ENCODE peak calls at places on chromosome 5, in eight cellular contexts. One of them, this sample, is unnamed.
A peak's percentile ranks its signal among the peaks of the same experiment; 100 is the strongest.

GRCh38 chr5:62690421-62690820 is 111.8 kb downstream of the LRRC70 start:
- DNase-seq in K562: no peak
- DNase-seq in breast epithelium: no peak
- DNase-seq in GM12878: no peak
- DNase-seq in sigmoid colon: no peak
- DNase-seq in Panc1: no peak
- DNase-seq in substantia nigra: no peak
- DNase-seq in CD8-positive, alpha-beta T cell: no peak
- DNase-seq in this sample: no peak

GRCh38 chr5:56711191-56711590 is 104.2 kb upstream of the MAP3K1 start:
- DNase-seq in K562: no peak
- DNase-seq in breast epithelium: no peak
- DNase-seq in GM12878: no peak
- DNase-seq in sigmoid colon: no peak
- DNase-seq in Panc1: no peak
- DNase-seq in substantia nigra: no peak
- DNase-seq in CD8-positive, alpha-beta T cell: no peak
- DNase-seq in this sample: no peak

GRCh38 chr5:54148858-54149257 is 161.5 kb downstream of the ARL15 start:
- DNase-seq in K562: no peak
- DNase-seq in breast epithelium: no peak
- DNase-seq in GM12878: no peak
- DNase-seq in sigmoid colon: no peak
- DNase-seq in Panc1: no peak
- DNase-seq in substantia nigra: no peak
- DNase-seq in CD8-positive, alpha-beta T cell: no peak
- DNase-seq in this sample: no peak

GRCh38 chr5:151675225-151675955 is 11.3 kb downstream of the SPARC start:
- DNase-seq in K562: no peak
- DNase-seq in breast epithelium: no peak
- DNase-seq in GM12878: no peak
- DNase-seq in sigmoid colon: peak; percentile 41
- DNase-seq in Panc1: no peak
- DNase-seq in substantia nigra: no peak
- DNase-seq in CD8-positive, alpha-beta T cell: no peak
- DNase-seq in this sample: no peak

GRCh38 chr5:22908129-22908528 is 55.0 kb upstream of the CDH12 start:
- DNase-seq in K562: no peak
- DNase-seq in breast epithelium: no peak
- DNase-seq in GM12878: no peak
- DNase-seq in sigmoid colon: no peak
- DNase-seq in Panc1: no peak
- DNase-seq in substantia nigra: no peak
- DNase-seq in CD8-positive, alpha-beta T cell: no peak
- DNase-seq in this sample: no peak

GRCh38 chr5:93794954-93795353 is 53.6 kb upstream of the POU5F2 start:
- DNase-seq in K562: no peak
- DNase-seq in breast epithelium: no peak
- DNase-seq in GM12878: no peak
- DNase-seq in sigmoid colon: no peak
- DNase-seq in Panc1: no peak
- DNase-seq in substantia nigra: no peak
- DNase-seq in CD8-positive, alpha-beta T cell: no peak
- DNase-seq in this sample: no peak

GRCh38 chr5:124651663-124652513 is 94.6 kb downstream of the ZNF608 start:
- DNase-seq in K562: peak; percentile 95
- DNase-seq in breast epithelium: peak; percentile 69
- DNase-seq in GM12878: no peak
- DNase-seq in sigmoid colon: peak; percentile 91
- DNase-seq in Panc1: no peak
- DNase-seq in substantia nigra: peak; percentile 88
- DNase-seq in CD8-positive, alpha-beta T cell: no peak
- DNase-seq in this sample: peak; percentile 69

GRCh38 chr5:133365326-133365725 is 247.0 kb downstream of the FSTL4 start:
- DNase-seq in K562: peak; percentile 52
- DNase-seq in breast epithelium: no peak
- DNase-seq in GM12878: no peak
- DNase-seq in sigmoid colon: no peak
- DNase-seq in Panc1: no peak
- DNase-seq in substantia nigra: no peak
- DNase-seq in CD8-positive, alpha-beta T cell: no peak
- DNase-seq in this sample: no peak

GRCh38 chr5:173055722-173055982 is 500 bp upstream of the CREBRF start:
- DNase-seq in K562: no peak
- DNase-seq in breast epithelium: no peak
- DNase-seq in GM12878: no peak
- DNase-seq in sigmoid colon: no peak
- DNase-seq in Panc1: no peak
- DNase-seq in substantia nigra: no peak
- DNase-seq in CD8-positive, alpha-beta T cell: no peak
- DNase-seq in this sample: no peak

GRCh38 chr5:6398570-6399230 is 20.4 kb upstream of the MED10 start:
- DNase-seq in K562: no peak
- DNase-seq in breast epithelium: no peak
- DNase-seq in GM12878: no peak
- DNase-seq in sigmoid colon: no peak
- DNase-seq in Panc1: no peak
- DNase-seq in substantia nigra: no peak
- DNase-seq in CD8-positive, alpha-beta T cell: no peak
- DNase-seq in this sample: no peak

GRCh38 chr5:145825751-145826180 is 9.4 kb downstream of the PRELID2 start:
- DNase-seq in K562: peak; percentile 41
- DNase-seq in breast epithelium: no peak
- DNase-seq in GM12878: no peak
- DNase-seq in sigmoid colon: no peak
- DNase-seq in Panc1: no peak
- DNase-seq in substantia nigra: no peak
- DNase-seq in CD8-positive, alpha-beta T cell: no peak
- DNase-seq in this sample: no peak

GRCh38 chr5:180034564-180034963 is 37.0 kb downstream of the RNF130 start:
- DNase-seq in K562: no peak
- DNase-seq in breast epithelium: no peak
- DNase-seq in GM12878: no peak
- DNase-seq in sigmoid colon: no peak
- DNase-seq in Panc1: no peak
- DNase-seq in substantia nigra: no peak
- DNase-seq in CD8-positive, alpha-beta T cell: no peak
- DNase-seq in this sample: no peak

GRCh38 chr5:179355976-179356968 is 11.0 kb upstream of the ADAMTS2 start:
- DNase-seq in K562: no peak
- DNase-seq in breast epithelium: no peak
- DNase-seq in GM12878: no peak
- DNase-seq in sigmoid colon: no peak
- DNase-seq in Panc1: no peak
- DNase-seq in substantia nigra: no peak
- DNase-seq in CD8-positive, alpha-beta T cell: no peak
- DNase-seq in this sample: no peak

GRCh38 chr5:78602400-78602799 is 46.2 kb downstream of the LHFPL2 start:
- DNase-seq in K562: no peak
- DNase-seq in breast epithelium: no peak
- DNase-seq in GM12878: no peak
- DNase-seq in sigmoid colon: no peak
- DNase-seq in Panc1: no peak
- DNase-seq in substantia nigra: no peak
- DNase-seq in CD8-positive, alpha-beta T cell: no peak
- DNase-seq in this sample: no peak

GRCh38 chr5:78601622-78602314 is 46.8 kb downstream of the LHFPL2 start:
- DNase-seq in K562: no peak
- DNase-seq in breast epithelium: no peak
- DNase-seq in GM12878: no peak
- DNase-seq in sigmoid colon: no peak
- DNase-seq in Panc1: no peak
- DNase-seq in substantia nigra: no peak
- DNase-seq in CD8-positive, alpha-beta T cell: no peak
- DNase-seq in this sample: no peak

GRCh38 chr5:78598973-78599372 is 49.6 kb downstream of the LHFPL2 start:
- DNase-seq in K562: no peak
- DNase-seq in breast epithelium: no peak
- DNase-seq in GM12878: no peak
- DNase-seq in sigmoid colon: no peak
- DNase-seq in Panc1: no peak
- DNase-seq in substantia nigra: no peak
- DNase-seq in CD8-positive, alpha-beta T cell: no peak
- DNase-seq in this sample: no peak

GRCh38 chr5:78603636-78604175 is 44.9 kb downstream of the LHFPL2 start:
- DNase-seq in K562: no peak
- DNase-seq in breast epithelium: no peak
- DNase-seq in GM12878: no peak
- DNase-seq in sigmoid colon: no peak
- DNase-seq in Panc1: no peak
- DNase-seq in substantia nigra: no peak
- DNase-seq in CD8-positive, alpha-beta T cell: no peak
- DNase-seq in this sample: no peak

GRCh38 chr5:78600656-78601452 is 47.7 kb downstream of the LHFPL2 start:
- DNase-seq in K562: no peak
- DNase-seq in breast epithelium: no peak
- DNase-seq in GM12878: no peak
- DNase-seq in sigmoid colon: no peak
- DNase-seq in Panc1: no peak
- DNase-seq in substantia nigra: no peak
- DNase-seq in CD8-positive, alpha-beta T cell: no peak
- DNase-seq in this sample: no peak
- H3K27ac ChIP-seq in K562: no peak overlapping the region
- H3K27ac ChIP-seq in breast epithelium: peak overlapping the region; percentile 57
- H3K27ac ChIP-seq in GM12878: no peak overlapping the region
- H3K27ac ChIP-seq in sigmoid colon: peak overlapping the region; percentile 71
- H3K27ac ChIP-seq in Panc1: no peak overlapping the region
- H3K27ac ChIP-seq in substantia nigra: no peak overlapping the region
- H3K27ac ChIP-seq in CD8-positive, alpha-beta T cell: no peak overlapping the region
- H3K27ac ChIP-seq in this sample: no peak overlapping the region

GRCh38 chr5:32443541-32444190 is 874 bp downstream of the ZFR start:
- DNase-seq in K562: peak; percentile 81
- DNase-seq in breast epithelium: no peak
- DNase-seq in GM12878: no peak
- DNase-seq in sigmoid colon: no peak
- DNase-seq in Panc1: no peak
- DNase-seq in substantia nigra: peak; percentile 50
- DNase-seq in CD8-positive, alpha-beta T cell: peak; percentile 22
- DNase-seq in this sample: peak; percentile 56

GRCh38 chr5:32444191-32444945 is at the start of gene ZFR:
- DNase-seq in K562: peak; percentile 96
- DNase-seq in breast epithelium: peak; percentile 90
- DNase-seq in GM12878: peak; percentile 60
- DNase-seq in sigmoid colon: peak; percentile 96
- DNase-seq in Panc1: peak; percentile 71
- DNase-seq in substantia nigra: peak; percentile 85
- DNase-seq in CD8-positive, alpha-beta T cell: peak; percentile 89
- DNase-seq in this sample: peak; percentile 74

GRCh38 chr5:32446660-32447059 is 2.1 kb upstream of the ZFR start:
- DNase-seq in K562: no peak
- DNase-seq in breast epithelium: no peak
- DNase-seq in GM12878: no peak
- DNase-seq in sigmoid colon: no peak
- DNase-seq in Panc1: no peak
- DNase-seq in substantia nigra: no peak
- DNase-seq in CD8-positive, alpha-beta T cell: no peak
- DNase-seq in this sample: no peak

GRCh38 chr5:32445831-32446614 is 1.5 kb upstream of the ZFR start:
- DNase-seq in K562: no peak
- DNase-seq in breast epithelium: peak; percentile 44
- DNase-seq in GM12878: no peak
- DNase-seq in sigmoid colon: no peak
- DNase-seq in Panc1: no peak
- DNase-seq in substantia nigra: no peak
- DNase-seq in CD8-positive, alpha-beta T cell: no peak
- DNase-seq in this sample: no peak

DNA sequence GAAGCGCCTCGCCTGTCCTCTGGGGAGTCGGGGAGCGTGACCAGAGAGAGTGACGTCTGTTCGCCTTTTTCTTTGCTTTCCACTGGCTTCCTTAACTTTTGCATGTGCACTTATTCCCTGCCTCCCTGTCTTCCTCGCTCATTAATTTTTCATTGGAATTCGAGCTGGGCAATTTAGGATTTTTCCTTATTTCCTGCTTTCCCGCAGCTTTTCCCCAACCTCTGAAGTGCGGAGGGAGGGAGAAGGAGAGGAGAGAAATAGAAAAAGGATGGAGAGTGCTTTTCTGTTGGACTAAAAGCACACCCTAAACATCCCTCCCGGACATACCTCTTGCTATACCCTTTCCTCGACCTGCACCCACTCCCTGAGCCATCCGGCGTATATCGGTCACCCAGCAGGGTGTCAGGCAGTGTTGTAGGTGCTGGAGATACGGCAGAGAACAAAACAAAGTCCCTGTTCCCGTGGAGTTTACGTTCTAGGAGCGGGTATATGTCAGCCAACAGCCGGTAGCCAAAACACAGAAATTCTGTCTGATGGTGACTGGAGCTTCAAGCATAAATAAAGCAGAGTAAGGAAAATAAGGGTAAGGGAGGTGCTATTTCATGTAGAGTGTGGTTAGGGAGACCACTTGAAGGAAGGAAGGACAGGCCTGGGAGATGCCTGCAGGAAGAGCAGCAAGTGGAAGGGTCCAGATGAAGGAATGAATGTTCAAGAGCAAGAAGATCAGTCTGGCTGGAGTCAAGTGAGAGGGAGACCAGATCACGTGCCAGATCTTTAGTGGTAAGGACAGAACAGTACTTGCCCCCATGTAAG is 612 bp upstream of the ZFR start:
- DNase-seq in K562: no peak
- DNase-seq in breast epithelium: no peak
- DNase-seq in GM12878: no peak
- DNase-seq in sigmoid colon: no peak
- DNase-seq in Panc1: no peak
- DNase-seq in substantia nigra: no peak
- DNase-seq in CD8-positive, alpha-beta T cell: no peak
- DNase-seq in this sample: no peak
- H3K27ac ChIP-seq in K562: peak overlapping the region; percentile 88
- H3K27ac ChIP-seq in breast epithelium: peak overlapping the region; percentile 97
- H3K27ac ChIP-seq in GM12878: no peak overlapping the region
- H3K27ac ChIP-seq in sigmoid colon: peak overlapping the region; percentile 96
- H3K27ac ChIP-seq in Panc1: peak overlapping the region; percentile 48
- H3K27ac ChIP-seq in substantia nigra: peak overlapping the region; percentile 83
- H3K27ac ChIP-seq in CD8-positive, alpha-beta T cell: peak overlapping the region; percentile 81
- H3K27ac ChIP-seq in this sample: peak overlapping the region; percentile 86

GRCh38 chr5:28523416-28523815 is 1485.0 kb upstream of the CDH9 start:
- DNase-seq in K562: no peak
- DNase-seq in breast epithelium: no peak
- DNase-seq in GM12878: no peak
- DNase-seq in sigmoid colon: no peak
- DNase-seq in Panc1: no peak
- DNase-seq in substantia nigra: no peak
- DNase-seq in CD8-positive, alpha-beta T cell: no peak
- DNase-seq in this sample: no peak
- H3K27ac ChIP-seq in K562: no peak overlapping the region
- H3K27ac ChIP-seq in breast epithelium: no peak overlapping the region
- H3K27ac ChIP-seq in GM12878: no peak overlapping the region
- H3K27ac ChIP-seq in sigmoid colon: no peak overlapping the region
- H3K27ac ChIP-seq in Panc1: no peak overlapping the region
- H3K27ac ChIP-seq in substantia nigra: no peak overlapping the region
- H3K27ac ChIP-seq in CD8-positive, alpha-beta T cell: no peak overlapping the region
- H3K27ac ChIP-seq in this sample: no peak overlapping the region

DNA sequence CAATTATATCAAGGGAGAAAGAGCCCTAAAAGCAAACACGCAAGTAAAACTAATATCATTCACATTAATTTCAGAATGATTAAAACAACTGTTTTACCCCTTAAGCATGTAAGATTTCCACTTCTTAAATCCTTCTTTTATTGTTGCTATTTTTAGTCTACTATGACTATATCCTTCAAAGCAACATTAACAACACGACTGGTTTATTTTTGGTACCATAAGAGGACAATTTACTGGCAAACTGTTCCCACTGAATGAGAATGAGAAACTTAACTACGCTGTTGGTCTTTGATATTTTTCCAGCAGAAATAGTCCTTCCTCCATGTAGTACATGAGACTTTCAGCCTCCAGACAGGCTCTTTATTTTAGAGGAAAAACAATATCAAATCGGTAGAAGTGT is 281.5 kb downstream of the CTNND2 start:
- DNase-seq in K562: no peak
- DNase-seq in breast epithelium: no peak
- DNase-seq in GM12878: no peak
- DNase-seq in sigmoid colon: no peak
- DNase-seq in Panc1: no peak
- DNase-seq in substantia nigra: no peak
- DNase-seq in CD8-positive, alpha-beta T cell: no peak
- DNase-seq in this sample: no peak
- H3K27ac ChIP-seq in K562: no peak overlapping the region
- H3K27ac ChIP-seq in breast epithelium: no peak overlapping the region
- H3K27ac ChIP-seq in GM12878: no peak overlapping the region
- H3K27ac ChIP-seq in sigmoid colon: no peak overlapping the region
- H3K27ac ChIP-seq in Panc1: no peak overlapping the region
- H3K27ac ChIP-seq in substantia nigra: no peak overlapping the region
- H3K27ac ChIP-seq in CD8-positive, alpha-beta T cell: no peak overlapping the region
- H3K27ac ChIP-seq in this sample: no peak overlapping the region

This sample was measured in caudate nucleus.